ENCODE peak calls at places on chromosomes 3 and 15, in four cellular contexts. U, H, E and M are unnamed samples.

GRCh38 chr3:33919721-33920120 is 121.3 kb downstream of the PDCD6IP start:
- DNase-seq in U (no peak), H (no peak), E (no peak), M (no peak)

GRCh38 chr3:119580148-119580760 is 962 bp downstream of the ADPRH start:
- DNase-seq in U (peak), H (peak), E (no peak), M (peak)

GRCh38 chr3:124620600-124621063 is 109.6 kb upstream of the UMPS start:
- DNase-seq in U (peak), H (no peak), E (no peak), M (peak)

GRCh38 chr3:193010191-193010590 is 92.5 kb upstream of the MB21D2 start:
- DNase-seq in U (no peak), H (no peak), E (no peak), M (no peak)

GRCh38 chr15:94582368-94582767 is 351.0 kb downstream of the MCTP2 start:
- DNase-seq in U (peak), H (no peak), E (peak), M (peak)

GRCh38 chr15:61702224-61703120 is 357.8 kb downstream of the VPS13C start:
- DNase-seq in U (no peak), H (no peak), E (no peak), M (no peak)

GRCh38 chr3:46861293-46861995 is 1.8 kb downstream of the MYL3 start:
- DNase-seq in U (no peak), H (no peak), E (no peak), M (no peak)

GRCh38 chr15:65266469-65266868 is 20.2 kb downstream of the PARP16 start:
- DNase-seq in U (no peak), H (no peak), E (no peak), M (no peak)

GRCh38 chr3:127712881-127713771 is 40.4 kb downstream of the ABTB1 start:
- DNase-seq in U (no peak), H (no peak), E (no peak), M (no peak)

GRCh38 chr3:43372809-43373587 is 86.7 kb downstream of the SNRK start:
- DNase-seq in U (no peak), H (no peak), E (no peak), M (no peak)

GRCh38 chr15:30953731-30954378 is 37.6 kb downstream of the MTMR10 start:
- DNase-seq in U (peak), H (no peak), E (peak), M (no peak)

GRCh38 chr3:122563717-122564025 is 429 bp downstream of the PARP9 start:
- DNase-seq in U (no peak), H (no peak), E (peak), M (peak)

GRCh38 chr15:39908186-39908585 is 11.9 kb downstream of the GPR176 start:
- DNase-seq in U (peak), H (no peak), E (peak), M (no peak)

GRCh38 chr3:134312072-134312872 is 61.6 kb upstream of the RYK start:
- DNase-seq in U (no peak), H (no peak), E (peak), M (peak)

GRCh38 chr3:123652346-123652984 is 67.6 kb upstream of the HACD2 start:
- DNase-seq in U (peak), H (no peak), E (peak), M (peak)

GRCh38 chr3:9248232-9249191 is 934 bp downstream of the SRGAP3 start:
- DNase-seq in U (no peak), H (no peak), E (peak), M (no peak)

GRCh38 chr3:121660356-121661171 is at the start of gene HCLS1:
- DNase-seq in U (no peak), H (peak), E (no peak), M (peak)

GRCh38 chr15:99443768-99444446 is 121.9 kb upstream of the MEF2A start:
- DNase-seq in U (no peak), H (no peak), E (no peak), M (peak)

GRCh38 chr3:196127308-196128040 is 45.6 kb upstream of the TFRC start:
- DNase-seq in U (peak), H (no peak), E (no peak), M (no peak)

GRCh38 chr3:43759297-43759782 is 68.6 kb downstream of the ABHD5 start:
- DNase-seq in U (no peak), H (no peak), E (no peak), M (no peak)

GRCh38 chr15:22942306-22942855 is 37.8 kb downstream of the CYFIP1 start:
- DNase-seq in U (no peak), H (no peak), E (no peak), M (no peak)

GRCh38 chr15:78177447-78177873 is 28.3 kb downstream of the IDH3A start:
- DNase-seq in U (peak), H (no peak), E (peak), M (peak)

GRCh38 chr3:17664923-17665322 is 77.5 kb downstream of the TBC1D5 start:
- DNase-seq in U (no peak), H (no peak), E (no peak), M (no peak)

GRCh38 chr3:108089544-108089943 is 1.3 kb downstream of the CD47 start:
- DNase-seq in U (no peak), H (no peak), E (no peak), M (no peak)

GRCh38 chr3:50138266-50139230 is 16.6 kb upstream of the SEMA3F start:
- DNase-seq in U (peak), H (no peak), E (no peak), M (no peak)

GRCh38 chr15:46548989-46549388 is 914.2 kb downstream of the SQOR start:
- DNase-seq in U (no peak), H (no peak), E (no peak), M (no peak)

GRCh38 chr3:179560791-179561190 is 1.9 kb upstream of the ACTL6A start:
- DNase-seq in U (no peak), H (no peak), E (no peak), M (no peak)

GRCh38 chr3:137792633-137793271 is 28.6 kb downstream of the SOX14 start:
- DNase-seq in U (peak), H (peak), E (peak), M (peak)

GRCh38 chr3:146326875-146327543 is 76.1 kb upstream of the PLSCR4 start:
- DNase-seq in U (peak), H (no peak), E (peak), M (peak)

GRCh38 chr3:97872209-97873042 is 50.6 kb downstream of the CRYBG3 start:
- DNase-seq in U (peak), H (no peak), E (peak), M (no peak)

GRCh38 chr3:18190646-18191045 is 234.5 kb downstream of the SATB1 start:
- DNase-seq in U (no peak), H (no peak), E (no peak), M (no peak)

GRCh38 chr15:100671858-100672543 is 69.6 kb downstream of the ASB7 start:
- DNase-seq in U (no peak), H (no peak), E (peak), M (peak)

GRCh38 chr15:77599899-77600298 is 32.8 kb downstream of the LINGO1 start:
- DNase-seq in U (no peak), H (no peak), E (peak), M (no peak)

GRCh38 chr15:90561344-90562244 is 31.9 kb downstream of the CRTC3 start:
- DNase-seq in U (peak), H (no peak), E (no peak), M (no peak)

GRCh38 chr3:197737319-197737649 is 580 bp upstream of the RUBCN start:
- DNase-seq in U (no peak), H (no peak), E (peak), M (no peak)

GRCh38 chr3:182484184-182484583 is 309.1 kb upstream of the ATP11B start:
- DNase-seq in U (no peak), H (no peak), E (no peak), M (no peak)

GRCh38 chr3:42114130-42114529 is 23.0 kb downstream of the TRAK1 start:
- DNase-seq in U (no peak), H (no peak), E (no peak), M (no peak)

GRCh38 chr3:157355276-157355675 is 81.4 kb upstream of the PTX3 start:
- DNase-seq in U (no peak), H (no peak), E (no peak), M (no peak)

GRCh38 chr3:157356541-157356940 is 80.1 kb upstream of the PTX3 start:
- DNase-seq in U (no peak), H (no peak), E (no peak), M (no peak)

GRCh38 chr3:157354254-157354653 is 82.4 kb upstream of the PTX3 start:
- DNase-seq in U (no peak), H (no peak), E (no peak), M (no peak)

GRCh38 chr3:157353657-157354056 is 83.0 kb upstream of the PTX3 start:
- DNase-seq in U (no peak), H (no peak), E (no peak), M (no peak)

GRCh38 chr3:157354722-157355121 is 81.9 kb upstream of the PTX3 start:
- DNase-seq in U (peak), H (no peak), E (no peak), M (peak)
- TF ChIP-seq CTCF in U (peak), H (peak), E (no peak), M (no peak)

GRCh38 chr15:70014311-70014707 is 83.4 kb downstream of the TLE3 start:
- DNase-seq in U (no peak), H (no peak), E (no peak), M (no peak)
- TF ChIP-seq CTCF in U (no peak), H (no peak), E (no peak), M (no peak)

GRCh38 chr3:58492385-58492970 is 582 bp downstream of the KCTD6 start:
- DNase-seq in U (no peak), H (no peak), E (peak), M (peak)
- TF ChIP-seq CTCF in U (no peak), H (no peak), E (no peak), M (no peak)

GRCh38 chr15:34793901-34794300 is 1.4 kb downstream of the ACTC1 start:
- DNase-seq in U (no peak), H (no peak), E (no peak), M (no peak)

GRCh38 chr15:34796847-34797246 is 1.5 kb upstream of the ACTC1 start:
- DNase-seq in U (no peak), H (no peak), E (no peak), M (no peak)

GRCh38 chr15:34794590-34795206 is 651 bp downstream of the ACTC1 start:
- DNase-seq in U (no peak), H (no peak), E (no peak), M (peak)

GRCh38 chr15:34793071-34793470 is 2.3 kb downstream of the ACTC1 start:
- DNase-seq in U (no peak), H (no peak), E (no peak), M (no peak)

DNA sequence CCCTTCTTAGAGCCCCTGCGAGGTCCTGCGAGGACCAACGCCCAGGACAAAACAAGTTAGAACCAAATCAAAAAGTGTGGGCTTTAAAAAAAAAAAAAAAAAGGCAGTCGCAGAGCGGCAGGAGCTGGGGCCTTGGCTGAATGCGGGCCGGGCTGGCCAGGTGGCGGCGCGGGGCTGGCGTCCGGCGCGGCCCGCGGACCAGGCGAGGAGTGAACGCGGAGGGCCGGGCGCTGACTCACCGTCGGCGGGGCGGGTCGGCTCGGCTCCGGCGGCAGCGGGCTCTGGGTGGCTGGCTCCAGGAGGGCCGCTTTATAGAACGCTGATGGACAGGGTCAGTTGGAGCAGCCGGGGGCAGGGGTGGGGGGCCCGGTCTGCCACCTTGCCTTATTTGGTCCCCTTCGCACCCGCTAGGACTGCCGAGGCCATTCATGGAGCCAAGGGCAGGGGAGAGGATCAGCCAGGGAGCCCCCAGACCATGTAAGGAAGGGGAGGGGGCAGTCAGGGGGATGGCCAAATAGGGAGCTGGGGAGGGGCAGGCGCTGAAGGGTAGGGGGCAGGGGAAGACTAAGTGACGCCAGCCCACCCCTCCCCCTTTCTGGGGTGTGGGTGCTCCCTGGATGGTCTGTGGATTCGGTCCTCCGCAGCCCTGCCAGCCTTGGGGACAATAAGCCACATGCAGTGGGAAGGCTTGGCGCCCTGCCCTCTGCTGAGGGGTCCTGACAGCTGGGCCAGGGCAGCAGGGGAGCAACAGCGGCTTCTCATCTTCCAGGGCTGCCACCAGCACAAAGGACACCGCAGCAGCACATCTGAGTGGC is at the start of gene ACTC1:
- DNase-seq in U (peak), H (no peak), E (peak), M (peak)
- TF ChIP-seq CTCF in U (no peak), H (no peak), E (peak), M (no peak)

GRCh38 chr3:74129611-74130010 is 484.8 kb downstream of the CNTN3 start:
- DNase-seq in U (no peak), H (no peak), E (no peak), M (no peak)
- TF ChIP-seq CTCF in U (no peak), H (no peak), E (no peak), M (no peak)